ENCODE peak calls at places on chromosome 2, in four cellular contexts. F, D, W and X are unnamed samples.

GRCh38 chr2:55672630-55673029 is 21.0 kb downstream of the PNPT1 start:
- DNase-seq in F (no peak), D (no peak), W (no peak), X (no peak)

GRCh38 chr2:46857871-46858696 is 57.5 kb downstream of the MCFD2 start:
- DNase-seq in F (no peak), D (no peak), W (no peak), X (peak; percentile 97)

GRCh38 chr2:105143467-105144127 is 97.9 kb upstream of the GPR45 start:
- DNase-seq in F (no peak), D (peak; percentile 65), W (no peak), X (no peak)

GRCh38 chr2:34012728-34013302 is 413.7 kb upstream of the FAM98A start:
- DNase-seq in F (no peak), D (no peak), W (no peak), X (no peak)

GRCh38 chr2:197308635-197309368 is 1.8 kb downstream of the ANKRD44 start:
- DNase-seq in F (no peak), D (no peak), W (no peak), X (no peak)

GRCh38 chr2:65456886-65457285 is 24.5 kb upstream of the SPRED2 start:
- DNase-seq in F (no peak), D (no peak), W (no peak), X (no peak)

GRCh38 chr2:49770919-49771318 is 616.6 kb upstream of the FSHR start:
- DNase-seq in F (no peak), D (no peak), W (no peak), X (no peak)

GRCh38 chr2:113872201-113872600 is 17.7 kb upstream of the ACTR3 start:
- DNase-seq in F (no peak), D (no peak), W (no peak), X (peak; percentile 51)

GRCh38 chr2:15986644-15987043 is 46.3 kb downstream of the MYCN start:
- DNase-seq in F (no peak), D (no peak), W (no peak), X (no peak)